ENCODE peak calls at places on chromosomes 3 and 15, in eight cellular contexts. G is testis, E is IMR-90, N is WERI-Rb-1, F is heart left ventricle, X is cardiac muscle cell, Y is HepG2, O is aorta. C is an unnamed sample.

GRCh38 chr3:138941259-138941885 is 5.6 kb downstream of the FOXL2 start:
- DNase-seq in G (peak), E (peak), N (peak), F (no peak), X (peak), Y (peak), O (no peak), C (peak)

GRCh38 chr3:78610462-78611125 is 1157.2 kb downstream of the ROBO1 start:
- DNase-seq in G (no peak), E (no peak), N (no peak), F (no peak), X (no peak), Y (no peak), O (no peak), C (no peak)

GRCh38 chr3:473284-473800 is 276.8 kb downstream of the CHL1 start:
- DNase-seq in G (no peak), E (no peak), N (no peak), F (no peak), X (no peak), Y (no peak), O (no peak), C (no peak)

GRCh38 chr15:80780416-80781221 is 1.4 kb downstream of the CEMIP start:
- DNase-seq in G (peak), E (peak), N (no peak), F (peak), X (peak), Y (peak), O (peak), C (no peak)

GRCh38 chr3:124467980-124468902 is 262.0 kb upstream of the UMPS start:
- DNase-seq in G (peak), E (peak), N (peak), F (peak), X (peak), Y (peak), O (no peak), C (peak)

GRCh38 chr3:15215996-15216395 is 9.9 kb downstream of the CAPN7 start:
- DNase-seq in G (no peak), E (peak), N (no peak), F (no peak), X (peak), Y (no peak), O (no peak), C (no peak)

GRCh38 chr15:29749365-29750086 is 72.7 kb downstream of the TJP1 start:
- DNase-seq in G (peak), E (no peak), N (no peak), F (no peak), X (no peak), Y (no peak), O (no peak), C (no peak)

GRCh38 chr15:90581771-90582471 is 52.2 kb downstream of the CRTC3 start:
- DNase-seq in G (no peak), E (no peak), N (no peak), F (no peak), X (no peak), Y (no peak), O (no peak), C (no peak)

GRCh38 chr3:114627760-114628159 is 333.9 kb downstream of the TIGIT start:
- DNase-seq in G (no peak), E (peak), N (no peak), F (no peak), X (peak), Y (no peak), O (peak), C (no peak)

GRCh38 chr15:42194502-42194901 is 13.6 kb downstream of the VPS39 start:
- DNase-seq in G (no peak), E (peak), N (no peak), F (no peak), X (peak), Y (peak), O (no peak), C (no peak)

GRCh38 chr3:195892355-195893120 is 15.8 kb downstream of the TNK2 start:
- DNase-seq in G (peak), E (peak), N (no peak), F (peak), X (peak), Y (peak), O (peak), C (peak)

GRCh38 chr15:70799667-70800450 is 36.5 kb upstream of the UACA start:
- DNase-seq in G (peak), E (peak), N (no peak), F (peak), X (peak), Y (peak), O (peak), C (peak)

GRCh38 chr3:42696356-42697301 is 6.0 kb downstream of the HHATL start:
- DNase-seq in G (peak), E (no peak), N (no peak), F (peak), X (no peak), Y (no peak), O (peak), C (no peak)

GRCh38 chr3:178140491-178140890 is 395.7 kb upstream of the KCNMB2 start:
- DNase-seq in G (no peak), E (peak), N (no peak), F (no peak), X (peak), Y (no peak), O (no peak), C (no peak)

GRCh38 chr15:64559243-64559642 is 98.9 kb downstream of the ZNF609 start:
- DNase-seq in G (no peak), E (no peak), N (no peak), F (no peak), X (no peak), Y (no peak), O (no peak), C (no peak)

GRCh38 chr3:38461086-38461390 is 7.3 kb downstream of the ACVR2B start:
- DNase-seq in G (no peak), E (no peak), N (no peak), F (no peak), X (no peak), Y (no peak), O (no peak), C (no peak)

GRCh38 chr3:65484964-65485363 is 553.8 kb downstream of the MAGI1 start:
- DNase-seq in G (no peak), E (no peak), N (no peak), F (no peak), X (no peak), Y (no peak), O (no peak), C (no peak)

GRCh38 chr3:16066545-16066944 is 107.9 kb upstream of the GALNT15 start:
- DNase-seq in G (no peak), E (no peak), N (no peak), F (no peak), X (no peak), Y (no peak), O (no peak), C (no peak)

GRCh38 chr3:183210862-183211341 is 42.2 kb upstream of the B3GNT5 start:
- DNase-seq in G (no peak), E (no peak), N (no peak), F (peak), X (no peak), Y (no peak), O (peak), C (no peak)

GRCh38 chr3:117277816-117278215 is 568.2 kb downstream of the TUSC7 start:
- DNase-seq in G (no peak), E (no peak), N (no peak), F (no peak), X (no peak), Y (no peak), O (no peak), C (no peak)

GRCh38 chr15:89797678-89798201 is 16.9 kb downstream of the ANPEP start:
- DNase-seq in G (no peak), E (no peak), N (no peak), F (no peak), X (no peak), Y (no peak), O (no peak), C (no peak)

GRCh38 chr3:81790117-81790516 is 28.7 kb upstream of the GBE1 start:
- DNase-seq in G (no peak), E (no peak), N (no peak), F (no peak), X (no peak), Y (no peak), O (no peak), C (no peak)

GRCh38 chr15:77821188-77821958 is 188.7 kb upstream of the LINGO1 start:
- DNase-seq in G (peak), E (peak), N (peak), F (peak), X (peak), Y (peak), O (peak), C (peak)

GRCh38 chr3:116981088-116981487 is 271.5 kb downstream of the TUSC7 start:
- DNase-seq in G (no peak), E (no peak), N (no peak), F (no peak), X (no peak), Y (no peak), O (no peak), C (no peak)

GRCh38 chr3:117788499-117788898 is 1078.9 kb downstream of the TUSC7 start:
- DNase-seq in G (no peak), E (no peak), N (no peak), F (no peak), X (no peak), Y (no peak), O (no peak), C (no peak)

GRCh38 chr3:10205461-10206165 is 40.9 kb downstream of the IRAK2 start:
- DNase-seq in G (no peak), E (peak), N (no peak), F (no peak), X (peak), Y (no peak), O (peak), C (no peak)

GRCh38 chr3:22887664-22888291 is 315.3 kb upstream of the UBE2E2 start:
- DNase-seq in G (peak), E (peak), N (peak), F (no peak), X (peak), Y (no peak), O (no peak), C (peak)

GRCh38 chr3:89114841-89115223 is 7.4 kb downstream of the EPHA3 start:
- DNase-seq in G (no peak), E (no peak), N (no peak), F (no peak), X (no peak), Y (no peak), O (no peak), C (no peak)

GRCh38 chr3:39637807-39638206 is 170.3 kb downstream of the MOBP start:
- DNase-seq in G (no peak), E (peak), N (no peak), F (no peak), X (peak), Y (peak), O (no peak), C (no peak)

GRCh38 chr15:89034305-89034704 is 54.0 kb upstream of the ABHD2 start:
- DNase-seq in G (no peak), E (peak), N (no peak), F (no peak), X (peak), Y (peak), O (no peak), C (no peak)

GRCh38 chr3:50591196-50591741 is 20.3 kb downstream of the CISH start:
- DNase-seq in G (no peak), E (no peak), N (no peak), F (no peak), X (no peak), Y (no peak), O (peak), C (no peak)

GRCh38 chr3:102083971-102084370 is 234.7 kb downstream of the NFKBIZ start:
- DNase-seq in G (no peak), E (peak), N (no peak), F (no peak), X (peak), Y (no peak), O (no peak), C (no peak)

GRCh38 chr3:195224156-195224979 is 46.6 kb downstream of the XXYLT1 start:
- DNase-seq in G (no peak), E (no peak), N (no peak), F (peak), X (no peak), Y (no peak), O (no peak), C (no peak)

GRCh38 chr3:30779686-30780287 is 114.7 kb downstream of the GADL1 start:
- DNase-seq in G (peak), E (peak), N (peak), F (no peak), X (peak), Y (peak), O (no peak), C (peak)

GRCh38 chr3:183743231-183743630 is 45.6 kb downstream of the YEATS2 start:
- DNase-seq in G (no peak), E (no peak), N (no peak), F (no peak), X (no peak), Y (no peak), O (no peak), C (no peak)

GRCh38 chr15:72184165-72184811 is 13.3 kb downstream of the GRAMD2A start:
- DNase-seq in G (no peak), E (no peak), N (no peak), F (no peak), X (peak), Y (peak), O (peak), C (peak)

GRCh38 chr3:157128771-157129671 is 30.9 kb downstream of the CCNL1 start:
- DNase-seq in G (peak), E (peak), N (no peak), F (no peak), X (peak), Y (peak), O (peak), C (peak)

GRCh38 chr3:157125101-157125500 is 34.8 kb downstream of the CCNL1 start:
- DNase-seq in G (no peak), E (no peak), N (no peak), F (no peak), X (no peak), Y (no peak), O (no peak), C (no peak)

GRCh38 chr3:157127831-157128767 is 31.8 kb downstream of the CCNL1 start:
- DNase-seq in G (peak), E (peak), N (peak), F (no peak), X (peak), Y (peak), O (peak), C (no peak)

GRCh38 chr3:157126365-157126764 is 33.6 kb downstream of the CCNL1 start:
- DNase-seq in G (no peak), E (no peak), N (no peak), F (no peak), X (no peak), Y (no peak), O (no peak), C (no peak)

DNA sequence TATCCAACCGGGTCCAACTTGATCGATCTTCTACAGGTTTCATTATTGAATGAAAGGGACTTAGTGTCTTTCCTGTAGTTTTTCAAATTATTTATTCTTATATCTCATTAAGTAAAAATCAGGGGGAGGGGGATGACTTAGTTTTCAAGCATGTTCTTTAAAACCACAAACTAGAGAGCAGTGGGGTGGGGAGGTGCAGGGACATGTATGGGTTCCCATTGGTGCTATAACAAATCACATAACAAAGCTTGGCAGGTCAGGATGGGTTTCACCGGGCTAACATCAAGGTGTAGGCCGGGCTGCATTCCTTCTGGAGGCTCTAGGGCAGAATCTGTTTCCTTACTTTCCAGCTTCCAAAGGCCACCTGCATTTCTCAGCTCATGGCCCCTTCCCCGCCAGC is 32.7 kb downstream of the CCNL1 start:
- DNase-seq in G (no peak), E (peak), N (no peak), F (no peak), X (no peak), Y (no peak), O (no peak), C (no peak)
- H3K27ac ChIP-seq in G (peak), E (no peak), N (no peak), F (no peak), X (peak), Y (no peak), O (no peak), C (no peak)

DNA sequence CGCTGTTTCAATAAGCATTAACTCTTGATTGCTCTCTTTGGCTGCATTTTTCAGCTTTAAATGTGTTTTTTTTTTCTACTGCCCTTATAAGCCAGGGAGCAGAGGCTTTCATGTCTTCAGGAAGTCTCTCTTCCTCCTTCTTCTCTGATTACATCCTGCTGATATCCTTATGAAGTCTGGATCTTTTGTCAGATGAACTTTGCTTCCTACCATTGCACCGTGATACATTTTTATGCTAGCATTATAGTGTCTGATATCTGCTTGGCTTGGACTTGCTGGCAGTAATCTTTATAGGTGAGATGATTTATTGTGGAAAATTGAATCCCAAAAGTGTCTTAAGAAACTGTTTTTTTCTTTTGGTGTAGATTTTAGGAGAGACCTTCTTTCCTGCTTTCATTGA is 160.4 kb upstream of the CFAP20DC start:
- DNase-seq in G (no peak), E (no peak), N (no peak), F (no peak), X (no peak), Y (no peak), O (no peak), C (no peak)
- H3K27ac ChIP-seq in G (no peak), E (no peak), N (no peak), F (no peak), X (no peak), Y (no peak), O (no peak), C (no peak)

DNA sequence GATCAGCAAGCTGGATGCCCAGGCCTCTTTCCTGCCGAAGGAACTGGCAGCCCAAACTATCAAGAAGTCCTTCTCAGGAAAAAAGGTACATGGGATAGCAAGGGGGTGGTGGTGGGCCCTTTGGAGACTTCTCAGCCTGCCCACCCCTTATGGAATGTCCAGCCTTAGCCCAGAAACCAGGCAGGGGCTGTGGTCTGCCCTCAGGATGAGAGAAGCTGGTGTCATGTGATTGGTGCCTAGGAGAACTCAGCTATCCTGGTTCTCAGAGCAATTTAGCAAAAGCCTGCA is 2.8 kb downstream of the ITIH1 start:
- DNase-seq in G (no peak), E (no peak), N (no peak), F (peak), X (no peak), Y (no peak), O (no peak), C (no peak)
- H3K27ac ChIP-seq in G (no peak), E (no peak), N (no peak), F (no peak), X (no peak), Y (no peak), O (no peak), C (no peak)

DNA sequence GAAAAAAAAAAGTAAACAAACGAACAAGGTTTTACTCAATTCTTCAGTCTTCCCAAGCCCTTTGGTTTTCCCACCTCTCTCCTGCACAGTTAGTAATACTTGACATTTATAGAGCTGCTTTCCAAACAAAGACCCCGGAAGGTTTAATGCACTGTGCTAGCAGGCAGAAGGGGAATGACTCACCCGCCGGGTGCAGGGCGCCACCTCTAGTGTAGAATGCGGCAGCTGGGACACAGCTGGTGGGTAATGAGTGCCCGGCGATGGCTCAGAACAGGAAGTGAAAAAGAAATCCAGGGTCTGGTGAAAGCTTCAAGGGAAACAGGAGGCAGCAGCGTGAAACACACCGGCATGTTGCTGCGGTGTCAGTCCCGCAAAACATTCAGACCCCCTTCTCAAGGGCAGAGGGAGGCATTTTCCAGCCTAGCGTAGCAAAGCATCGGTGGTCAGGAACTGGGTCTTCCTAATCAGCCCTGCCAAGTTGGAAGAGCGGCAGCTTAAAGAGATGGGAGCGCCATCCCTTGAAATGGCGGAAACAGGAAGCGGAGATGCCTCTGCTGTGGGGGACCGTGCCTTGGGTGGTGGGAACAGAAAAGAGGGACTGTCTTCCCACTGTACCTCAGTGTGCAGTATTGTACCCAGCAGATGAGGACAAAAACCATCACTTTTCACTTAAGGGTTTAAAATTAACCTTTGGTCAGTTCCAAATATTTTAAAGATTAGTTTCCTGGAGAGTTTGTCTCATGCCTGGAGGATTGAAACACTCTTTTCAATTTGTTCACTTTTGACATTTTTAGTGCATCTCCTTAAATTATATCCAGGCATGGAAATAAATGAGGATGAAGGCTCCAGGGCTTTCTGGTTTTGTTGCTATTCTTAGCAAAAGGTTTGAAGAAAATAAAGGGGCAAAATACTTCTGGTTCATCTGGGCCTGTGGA is 160.8 kb upstream of the MCTP2 start:
- DNase-seq in G (peak), E (no peak), N (no peak), F (no peak), X (no peak), Y (no peak), O (no peak), C (peak)
- H3K27ac ChIP-seq in G (no peak), E (no peak), N (no peak), F (no peak), X (no peak), Y (no peak), O (no peak), C (peak)

GRCh38 chr3:105747056-105747455 is 121.8 kb downstream of the CBLB start:
- DNase-seq in G (no peak), E (peak), N (no peak), F (no peak), X (peak), Y (no peak), O (no peak), C (no peak)
- H3K27ac ChIP-seq in G (no peak), E (no peak), N (no peak), F (peak), X (no peak), Y (no peak), O (no peak), C (no peak)

GRCh38 chr3:190034446-190034845 is 86.3 kb downstream of the P3H2 start:
- DNase-seq in G (no peak), E (no peak), N (no peak), F (no peak), X (no peak), Y (no peak), O (no peak), C (no peak)

GRCh38 chr3:190032924-190033323 is 87.8 kb downstream of the P3H2 start:
- DNase-seq in G (no peak), E (no peak), N (no peak), F (no peak), X (no peak), Y (no peak), O (no peak), C (no peak)

GRCh38 chr3:190038050-190038631 is 82.6 kb downstream of the P3H2 start:
- DNase-seq in G (no peak), E (peak), N (no peak), F (no peak), X (peak), Y (no peak), O (no peak), C (peak)

GRCh38 chr3:190040145-190040544 is 80.6 kb downstream of the P3H2 start:
- DNase-seq in G (no peak), E (no peak), N (no peak), F (no peak), X (no peak), Y (no peak), O (no peak), C (no peak)

GRCh38 chr3:190036631-190037030 is 84.1 kb downstream of the P3H2 start:
- DNase-seq in G (no peak), E (peak), N (no peak), F (no peak), X (peak), Y (no peak), O (no peak), C (no peak)
- H3K27ac ChIP-seq in G (no peak), E (no peak), N (no peak), F (no peak), X (no peak), Y (no peak), O (no peak), C (no peak)

GRCh38 chr3:112990672-112991602 is at the start of gene GTPBP8:
- DNase-seq in G (peak), E (peak), N (peak), F (peak), X (peak), Y (peak), O (peak), C (peak)
- H3K27ac ChIP-seq in G (peak), E (peak), N (peak), F (peak), X (peak), Y (peak), O (peak), C (peak)

GRCh38 chr15:98562361-98562791 is 86.0 kb upstream of the IGF1R start:
- DNase-seq in G (no peak), E (no peak), N (no peak), F (no peak), X (no peak), Y (no peak), O (no peak), C (no peak)
- H3K27ac ChIP-seq in G (no peak), E (no peak), N (no peak), F (no peak), X (no peak), Y (no peak), O (no peak), C (no peak)